ENCODE peak calls at places on chromosomes 7 and 10, in five cellular contexts. G, H, I, Y and K are unnamed samples.

GRCh38 chr10:89073719-89074118 is 83.1 kb downstream of the FAS start:
- DNase-seq in H (no peak), Y (no peak), G (no peak), I (no peak), K (no peak)

GRCh38 chr7:126529833-126530232 is 722.9 kb downstream of the GRM8 start:
- DNase-seq in H (no peak), I (no peak), G (no peak), Y (no peak), K (no peak)

GRCh38 chr10:72164617-72165016 is 51.2 kb upstream of the ANAPC16 start:
- DNase-seq in Y (no peak), G (no peak), H (no peak), I (no peak), K (no peak)

GRCh38 chr7:139825666-139826290 is 3.3 kb upstream of the TBXAS1 start:
- DNase-seq in I (no peak), G (no peak), Y (no peak), H (no peak), K (peak; percentile 7)

GRCh38 chr7:107007892-107008287 is 36.6 kb upstream of the PRKAR2B start:
- DNase-seq in H (no peak), Y (no peak), G (no peak), I (no peak), K (no peak)

GRCh38 chr10:492896-493295 is 196.6 kb downstream of the DIP2C start:
- DNase-seq in I (no peak), Y (no peak), G (no peak), H (no peak), K (no peak)

GRCh38 chr10:121302541-121303180 is 295.6 kb downstream of the FGFR2 start:
- DNase-seq in H (no peak), I (no peak), Y (no peak), G (no peak), K (no peak)

GRCh38 chr10:58932126-58932525 is 244.3 kb upstream of the PHYHIPL start:
- DNase-seq in G (no peak), H (no peak), Y (no peak), I (no peak), K (no peak)

GRCh38 chr7:66502230-66503035 is 126.2 kb upstream of the KCTD7 start:
- DNase-seq in G (no peak), Y (no peak), H (no peak), I (no peak), K (no peak)

GRCh38 chr7:22156205-22156604 is 200.7 kb downstream of the RAPGEF5 start:
- DNase-seq in Y (no peak), I (peak; percentile 35), G (no peak), H (no peak), K (peak; percentile 37)

GRCh38 chr7:50142421-50143113 is 49.5 kb upstream of the ZPBP start:
- DNase-seq in Y (no peak), G (no peak), I (peak; percentile 2), H (no peak), K (no peak)

GRCh38 chr10:13949844-13950542 is 363.2 kb downstream of the PRPF18 start:
- DNase-seq in H (no peak), Y (no peak), G (no peak), I (peak; percentile 75), K (peak; percentile 33)

GRCh38 chr7:17690030-17690429 is 250.3 kb downstream of the SNX13 start:
- DNase-seq in Y (no peak), H (no peak), I (no peak), G (no peak), K (peak; percentile 43)

GRCh38 chr10:127456122-127456521 is 93.0 kb upstream of the NPS start:
- DNase-seq in G (no peak), I (no peak), H (no peak), Y (no peak), K (no peak)

GRCh38 chr10:9305018-9305655 is 1250.6 kb downstream of the GATA3 start:
- DNase-seq in G (no peak), Y (no peak), I (no peak), H (no peak), K (no peak)

GRCh38 chr10:128062837-128063563 is 63.2 kb downstream of the MKI67 start:
- DNase-seq in H (no peak), Y (peak; percentile 21), I (no peak), G (no peak), K (no peak)

GRCh38 chr7:37480642-37481041 is 32.0 kb upstream of the ELMO1 start:
- DNase-seq in G (peak; percentile 58), Y (no peak), I (no peak), H (no peak), K (no peak)

GRCh38 chr10:127198307-127198706 is 1.9 kb upstream of the INSYN2A start:
- DNase-seq in H (no peak), Y (no peak), I (no peak), G (no peak), K (no peak)

GRCh38 chr10:132420469-132421376 is 23.7 kb downstream of the PWWP2B start:
- DNase-seq in G (no peak), I (no peak), Y (no peak), H (no peak), K (no peak)

GRCh38 chr10:52526251-52526823 is 212.3 kb downstream of the DKK1 start:
- DNase-seq in Y (no peak), I (no peak), H (no peak), G (no peak), K (no peak)

GRCh38 chr7:27046854-27047549 is 48.8 kb downstream of the HOXA1 start:
- DNase-seq in G (no peak), H (no peak), Y (no peak), I (no peak), K (peak; percentile 6)

GRCh38 chr10:103470755-103471653 is 8.0 kb downstream of the CALHM3 start:
- DNase-seq in G (peak; percentile 67), H (no peak), Y (peak; percentile 20), I (no peak), K (no peak)

GRCh38 chr7:135238112-135238744 is 4.6 kb downstream of the STRA8 start:
- DNase-seq in Y (no peak), H (no peak), G (no peak), I (no peak), K (no peak)

GRCh38 chr7:138854115-138854645 is 56.2 kb upstream of the ATP6V0A4 start:
- DNase-seq in H (no peak), Y (no peak), G (no peak), I (no peak), K (no peak)

GRCh38 chr7:132239422-132239994 is 336.8 kb downstream of the PLXNA4 start:
- DNase-seq in G (no peak), Y (no peak), I (no peak), H (no peak), K (no peak)

GRCh38 chr10:17438583-17438982 is 15.8 kb downstream of the ST8SIA6 start:
- DNase-seq in I (no peak), G (no peak), Y (no peak), H (no peak), K (no peak)

GRCh38 chr10:82880776-82881175 is 1005.8 kb downstream of the NRG3 start:
- DNase-seq in G (no peak), I (no peak), H (no peak), Y (no peak), K (no peak)

GRCh38 chr7:30474893-30475292 is 3.7 kb downstream of the NOD1 start:
- DNase-seq in Y (no peak), I (peak; percentile 74), H (no peak), G (no peak), K (no peak)

GRCh38 chr7:97733276-97734206 is 1.7 kb downstream of the TAC1 start:
- DNase-seq in H (peak; percentile 70), Y (no peak), G (no peak), I (no peak), K (no peak)